ENCODE peak calls at places on chromosomes 6 and 20, in nine cellular contexts. One of them, this sample, is unnamed.

GRCh38 chr20:10376271-10377075 is 57.5 kb downstream of the MKKS start:
- DNase-seq in NCI-H1048: no peak
- DNase-seq in NCI-H1436: no peak
- DNase-seq in CD4-positive, alpha-beta T cell: no peak
- DNase-seq in colonic mucosa: no peak
- DNase-seq in GM23248: peak; percentile 68
- DNase-seq in T1000: no peak
- DNase-seq in NCI-H460: no peak
- DNase-seq in fibroblast of lung: no peak
- DNase-seq in this sample: no peak

GRCh38 chr6:115838763-115839401 is 221.8 kb downstream of the FRK start:
- DNase-seq in CD4-positive, alpha-beta T cell: no peak
- DNase-seq in NCI-H1436: no peak
- DNase-seq in T1000: no peak
- DNase-seq in NCI-H460: peak; percentile 35
- DNase-seq in colonic mucosa: peak; percentile 18
- DNase-seq in NCI-H1048: no peak
- DNase-seq in GM23248: peak; percentile 59
- DNase-seq in fibroblast of lung: peak; percentile 21
- DNase-seq in this sample: peak; percentile 25

GRCh38 chr6:144006731-144007454 is 1.2 kb downstream of the PLAGL1 start:
- DNase-seq in GM23248: peak; percentile 65
- DNase-seq in NCI-H460: peak; percentile 6
- DNase-seq in T1000: no peak
- DNase-seq in fibroblast of lung: peak; percentile 66
- DNase-seq in colonic mucosa: peak; percentile 38
- DNase-seq in NCI-H1436: no peak
- DNase-seq in CD4-positive, alpha-beta T cell: no peak
- DNase-seq in NCI-H1048: no peak
- DNase-seq in this sample: no peak

GRCh38 chr6:3660473-3660872 is 91.0 kb downstream of the PXDC1 start:
- DNase-seq in colonic mucosa: no peak
- DNase-seq in T1000: no peak
- DNase-seq in CD4-positive, alpha-beta T cell: no peak
- DNase-seq in GM23248: no peak
- DNase-seq in NCI-H1436: no peak
- DNase-seq in NCI-H460: no peak
- DNase-seq in NCI-H1048: no peak
- DNase-seq in fibroblast of lung: no peak
- DNase-seq in this sample: no peak

GRCh38 chr20:52060794-52061714 is 130.5 kb downstream of the ZFP64 start:
- DNase-seq in fibroblast of lung: peak; percentile 41
- DNase-seq in T1000: no peak
- DNase-seq in CD4-positive, alpha-beta T cell: no peak
- DNase-seq in NCI-H1048: no peak
- DNase-seq in GM23248: peak; percentile 27
- DNase-seq in colonic mucosa: peak; percentile 20
- DNase-seq in NCI-H1436: no peak
- DNase-seq in NCI-H460: peak; percentile 66
- DNase-seq in this sample: peak; percentile 2

GRCh38 chr6:129717287-129717686 is 7.3 kb upstream of the ARHGAP18 start:
- DNase-seq in NCI-H460: no peak
- DNase-seq in NCI-H1436: no peak
- DNase-seq in CD4-positive, alpha-beta T cell: no peak
- DNase-seq in fibroblast of lung: peak; percentile 58
- DNase-seq in T1000: no peak
- DNase-seq in colonic mucosa: no peak
- DNase-seq in NCI-H1048: no peak
- DNase-seq in GM23248: peak; percentile 85
- DNase-seq in this sample: no peak

GRCh38 chr6:11162262-11162661 is 50.7 kb upstream of the ERVFRD-1 start:
- DNase-seq in NCI-H1048: no peak
- DNase-seq in CD4-positive, alpha-beta T cell: no peak
- DNase-seq in colonic mucosa: no peak
- DNase-seq in NCI-H1436: no peak
- DNase-seq in NCI-H460: no peak
- DNase-seq in fibroblast of lung: no peak
- DNase-seq in GM23248: no peak
- DNase-seq in T1000: no peak
- DNase-seq in this sample: no peak

GRCh38 chr6:81938014-81938761 is 185.7 kb upstream of the TENT5A start:
- DNase-seq in NCI-H1048: peak; percentile 27
- DNase-seq in T1000: peak; percentile 15
- DNase-seq in fibroblast of lung: peak; percentile 88
- DNase-seq in NCI-H460: peak; percentile 42
- DNase-seq in GM23248: peak; percentile 92
- DNase-seq in NCI-H1436: no peak
- DNase-seq in colonic mucosa: peak; percentile 25
- DNase-seq in CD4-positive, alpha-beta T cell: no peak
- DNase-seq in this sample: no peak

GRCh38 chr20:40932436-40932835 is 96.2 kb upstream of the TOP1 start:
- DNase-seq in colonic mucosa: no peak
- DNase-seq in NCI-H1048: no peak
- DNase-seq in fibroblast of lung: no peak
- DNase-seq in CD4-positive, alpha-beta T cell: no peak
- DNase-seq in NCI-H1436: no peak
- DNase-seq in T1000: no peak
- DNase-seq in NCI-H460: no peak
- DNase-seq in GM23248: no peak
- DNase-seq in this sample: no peak

GRCh38 chr6:6474170-6474920 is 114.2 kb upstream of the LY86 start:
- DNase-seq in NCI-H1048: no peak
- DNase-seq in GM23248: no peak
- DNase-seq in fibroblast of lung: no peak
- DNase-seq in T1000: no peak
- DNase-seq in NCI-H460: peak; percentile 69
- DNase-seq in colonic mucosa: no peak
- DNase-seq in CD4-positive, alpha-beta T cell: no peak
- DNase-seq in NCI-H1436: peak; percentile 91
- DNase-seq in this sample: peak; percentile 88

GRCh38 chr6:68313911-68314310 is 321.2 kb upstream of the ADGRB3 start:
- DNase-seq in T1000: no peak
- DNase-seq in CD4-positive, alpha-beta T cell: no peak
- DNase-seq in colonic mucosa: no peak
- DNase-seq in NCI-H1436: no peak
- DNase-seq in NCI-H1048: no peak
- DNase-seq in NCI-H460: no peak
- DNase-seq in fibroblast of lung: peak; percentile 56
- DNase-seq in GM23248: no peak
- DNase-seq in this sample: peak; percentile 5

GRCh38 chr20:46978871-46979536 is 84.4 kb downstream of the EYA2 start:
- DNase-seq in NCI-H1436: peak; percentile 53
- DNase-seq in CD4-positive, alpha-beta T cell: no peak
- DNase-seq in fibroblast of lung: no peak
- DNase-seq in NCI-H1048: no peak
- DNase-seq in colonic mucosa: no peak
- DNase-seq in NCI-H460: no peak
- DNase-seq in T1000: no peak
- DNase-seq in GM23248: no peak
- DNase-seq in this sample: no peak

GRCh38 chr20:17931513-17931912 is 37.1 kb downstream of the SNX5 start:
- DNase-seq in T1000: no peak
- DNase-seq in CD4-positive, alpha-beta T cell: no peak
- DNase-seq in NCI-H460: no peak
- DNase-seq in NCI-H1048: no peak
- DNase-seq in colonic mucosa: no peak
- DNase-seq in NCI-H1436: no peak
- DNase-seq in GM23248: no peak
- DNase-seq in fibroblast of lung: no peak
- DNase-seq in this sample: no peak

GRCh38 chr6:87914637-87915395 is 132.8 kb upstream of the SPACA1 start:
- DNase-seq in fibroblast of lung: no peak
- DNase-seq in T1000: no peak
- DNase-seq in GM23248: peak; percentile 32
- DNase-seq in colonic mucosa: no peak
- DNase-seq in NCI-H460: no peak
- DNase-seq in NCI-H1048: no peak
- DNase-seq in NCI-H1436: no peak
- DNase-seq in CD4-positive, alpha-beta T cell: no peak
- DNase-seq in this sample: no peak

GRCh38 chr20:3712279-3712873 is at the start of gene SIGLEC1:
- DNase-seq in NCI-H1436: no peak
- DNase-seq in GM23248: no peak
- DNase-seq in CD4-positive, alpha-beta T cell: no peak
- DNase-seq in colonic mucosa: peak; percentile 43
- DNase-seq in fibroblast of lung: no peak
- DNase-seq in NCI-H1048: no peak
- DNase-seq in T1000: no peak
- DNase-seq in NCI-H460: no peak
- DNase-seq in this sample: no peak

GRCh38 chr20:50213531-50214106 is 23.0 kb downstream of the CEBPB start:
- DNase-seq in NCI-H1048: no peak
- DNase-seq in NCI-H1436: no peak
- DNase-seq in T1000: no peak
- DNase-seq in NCI-H460: no peak
- DNase-seq in GM23248: no peak
- DNase-seq in fibroblast of lung: no peak
- DNase-seq in colonic mucosa: no peak
- DNase-seq in CD4-positive, alpha-beta T cell: no peak
- DNase-seq in this sample: no peak

GRCh38 chr6:123201869-123202372 is 205.9 kb downstream of the CLVS2 start:
- DNase-seq in fibroblast of lung: no peak
- DNase-seq in NCI-H1436: no peak
- DNase-seq in NCI-H1048: no peak
- DNase-seq in T1000: no peak
- DNase-seq in colonic mucosa: no peak
- DNase-seq in CD4-positive, alpha-beta T cell: no peak
- DNase-seq in GM23248: no peak
- DNase-seq in NCI-H460: no peak
- DNase-seq in this sample: no peak

GRCh38 chr20:49234831-49235230 is 15.6 kb downstream of the DDX27 start:
- DNase-seq in CD4-positive, alpha-beta T cell: no peak
- DNase-seq in colonic mucosa: no peak
- DNase-seq in fibroblast of lung: no peak
- DNase-seq in T1000: no peak
- DNase-seq in GM23248: no peak
- DNase-seq in NCI-H460: no peak
- DNase-seq in NCI-H1436: no peak
- DNase-seq in NCI-H1048: no peak
- DNase-seq in this sample: no peak

GRCh38 chr6:40930555-40930954 is 108.5 kb downstream of the UNC5CL start:
- DNase-seq in fibroblast of lung: peak; percentile 34
- DNase-seq in T1000: no peak
- DNase-seq in CD4-positive, alpha-beta T cell: no peak
- DNase-seq in GM23248: peak; percentile 45
- DNase-seq in NCI-H460: no peak
- DNase-seq in NCI-H1048: no peak
- DNase-seq in NCI-H1436: no peak
- DNase-seq in colonic mucosa: peak; percentile 24
- DNase-seq in this sample: no peak

This sample was measured in COR-L47.